ENCODE peak calls at places on chromosomes 3 and 15, in eight cellular contexts. One of them, this sample, is unnamed.
A peak's percentile ranks its signal among the peaks of the same experiment; 100 is the strongest.

GRCh38 chr3:42501681-42502428 is 588 bp upstream of the VIPR1 start:
- DNase-seq in heart left ventricle: peak; percentile 85
- DNase-seq in bronchial epithelial cell: peak; percentile 59
- DNase-seq in IMR-90: peak; percentile 2
- DNase-seq in coronary artery: peak; percentile 80
- DNase-seq in cardiac fibroblast: peak; percentile 42
- DNase-seq in AG04450: no peak
- DNase-seq in RWPE1: peak; percentile 49
- DNase-seq in this sample: peak; percentile 38

GRCh38 chr3:101940521-101940992 is 91.2 kb downstream of the NFKBIZ start:
- DNase-seq in heart left ventricle: peak; percentile 78
- DNase-seq in bronchial epithelial cell: peak; percentile 97
- DNase-seq in IMR-90: peak; percentile 98
- DNase-seq in coronary artery: no peak
- DNase-seq in cardiac fibroblast: peak; percentile 98
- DNase-seq in AG04450: peak; percentile 91
- DNase-seq in RWPE1: peak; percentile 67
- DNase-seq in this sample: peak; percentile 79

GRCh38 chr3:32392530-32393302 is 1.1 kb downstream of the CMTM7 start:
- DNase-seq in heart left ventricle: peak; percentile 71
- DNase-seq in bronchial epithelial cell: peak; percentile 47
- DNase-seq in IMR-90: peak; percentile 77
- DNase-seq in coronary artery: peak; percentile 77
- DNase-seq in cardiac fibroblast: peak; percentile 81
- DNase-seq in AG04450: no peak
- DNase-seq in RWPE1: no peak
- DNase-seq in this sample: peak; percentile 30

GRCh38 chr3:95280711-95281352 is 1218.0 kb downstream of the NSUN3 start:
- DNase-seq in heart left ventricle: no peak
- DNase-seq in bronchial epithelial cell: peak; percentile 7
- DNase-seq in IMR-90: no peak
- DNase-seq in coronary artery: no peak
- DNase-seq in cardiac fibroblast: no peak
- DNase-seq in AG04450: no peak
- DNase-seq in RWPE1: peak; percentile 7
- DNase-seq in this sample: no peak

GRCh38 chr15:67843092-67843501 is 3.3 kb upstream of the RNU6-1 start:
- DNase-seq in heart left ventricle: no peak
- DNase-seq in bronchial epithelial cell: no peak
- DNase-seq in IMR-90: no peak
- DNase-seq in coronary artery: no peak
- DNase-seq in cardiac fibroblast: no peak
- DNase-seq in AG04450: no peak
- DNase-seq in RWPE1: no peak
- DNase-seq in this sample: no peak

GRCh38 chr3:181075098-181075497 is 85.6 kb upstream of the DNAJC19 start:
- DNase-seq in heart left ventricle: no peak
- DNase-seq in bronchial epithelial cell: no peak
- DNase-seq in IMR-90: no peak
- DNase-seq in coronary artery: no peak
- DNase-seq in cardiac fibroblast: no peak
- DNase-seq in AG04450: no peak
- DNase-seq in RWPE1: no peak
- DNase-seq in this sample: no peak

GRCh38 chr3:49689046-49689886 is at the start of the genes MST1 and RNF123:
- DNase-seq in heart left ventricle: peak; percentile 96
- DNase-seq in bronchial epithelial cell: peak; percentile 72
- DNase-seq in IMR-90: peak; percentile 89
- DNase-seq in coronary artery: peak; percentile 89
- DNase-seq in cardiac fibroblast: peak; percentile 93
- DNase-seq in AG04450: peak; percentile 78
- DNase-seq in RWPE1: peak; percentile 69
- DNase-seq in this sample: peak; percentile 88

GRCh38 chr15:100715571-100716455 is 113.4 kb downstream of the ASB7 start:
- DNase-seq in heart left ventricle: no peak
- DNase-seq in bronchial epithelial cell: no peak
- DNase-seq in IMR-90: no peak
- DNase-seq in coronary artery: peak; percentile 52
- DNase-seq in cardiac fibroblast: no peak
- DNase-seq in AG04450: no peak
- DNase-seq in RWPE1: no peak
- DNase-seq in this sample: no peak

GRCh38 chr15:20295238-20295811 is 246.3 kb downstream of the GOLGA6L6 start:
- DNase-seq in heart left ventricle: no peak
- DNase-seq in bronchial epithelial cell: no peak
- DNase-seq in IMR-90: no peak
- DNase-seq in coronary artery: no peak
- DNase-seq in cardiac fibroblast: no peak
- DNase-seq in AG04450: no peak
- DNase-seq in RWPE1: no peak
- DNase-seq in this sample: no peak

GRCh38 chr3:74643636-74644035 is 29.2 kb upstream of the CNTN3 start:
- DNase-seq in heart left ventricle: peak; percentile 51
- DNase-seq in bronchial epithelial cell: peak; percentile 10
- DNase-seq in IMR-90: peak; percentile 65
- DNase-seq in coronary artery: no peak
- DNase-seq in cardiac fibroblast: peak; percentile 61
- DNase-seq in AG04450: no peak
- DNase-seq in RWPE1: no peak
- DNase-seq in this sample: peak; percentile 4

GRCh38 chr15:66152650-66153049 is 100.9 kb downstream of the MEGF11 start:
- DNase-seq in heart left ventricle: no peak
- DNase-seq in bronchial epithelial cell: no peak
- DNase-seq in IMR-90: no peak
- DNase-seq in coronary artery: no peak
- DNase-seq in cardiac fibroblast: no peak
- DNase-seq in AG04450: no peak
- DNase-seq in RWPE1: no peak
- DNase-seq in this sample: no peak

GRCh38 chr15:66149871-66150270 is 103.7 kb downstream of the MEGF11 start:
- DNase-seq in heart left ventricle: no peak
- DNase-seq in bronchial epithelial cell: no peak
- DNase-seq in IMR-90: no peak
- DNase-seq in coronary artery: no peak
- DNase-seq in cardiac fibroblast: no peak
- DNase-seq in AG04450: no peak
- DNase-seq in RWPE1: no peak
- DNase-seq in this sample: no peak

GRCh38 chr15:66154581-66154980 is 99.0 kb downstream of the MEGF11 start:
- DNase-seq in heart left ventricle: no peak
- DNase-seq in bronchial epithelial cell: no peak
- DNase-seq in IMR-90: no peak
- DNase-seq in coronary artery: no peak
- DNase-seq in cardiac fibroblast: no peak
- DNase-seq in AG04450: no peak
- DNase-seq in RWPE1: no peak
- DNase-seq in this sample: no peak

GRCh38 chr15:66153549-66154415 is 99.8 kb downstream of the MEGF11 start:
- DNase-seq in heart left ventricle: no peak
- DNase-seq in bronchial epithelial cell: no peak
- DNase-seq in IMR-90: no peak
- DNase-seq in coronary artery: no peak
- DNase-seq in cardiac fibroblast: no peak
- DNase-seq in AG04450: no peak
- DNase-seq in RWPE1: no peak
- DNase-seq in this sample: no peak

DNA sequence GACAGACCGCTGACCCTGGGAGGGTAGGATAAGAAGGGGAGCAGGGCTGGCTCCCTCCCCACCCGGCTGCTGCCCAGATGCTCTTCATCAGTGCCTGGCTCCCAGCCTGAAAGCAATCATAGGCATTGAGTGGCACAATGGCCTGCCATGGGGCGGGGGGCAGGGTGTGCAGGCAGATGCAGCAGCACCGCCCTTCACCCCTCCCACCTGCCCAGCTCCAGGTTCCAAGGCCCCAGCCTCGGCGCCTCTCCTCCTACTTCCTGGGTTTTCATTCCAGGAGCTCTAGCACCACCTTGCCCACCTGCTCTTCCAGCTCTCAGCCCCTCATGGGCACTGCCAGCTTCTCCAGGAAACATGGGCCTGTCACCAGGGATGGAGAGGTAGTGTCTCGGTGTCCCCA is 101.7 kb downstream of the MEGF11 start:
- DNase-seq in heart left ventricle: no peak
- DNase-seq in bronchial epithelial cell: no peak
- DNase-seq in IMR-90: no peak
- DNase-seq in coronary artery: no peak
- DNase-seq in cardiac fibroblast: no peak
- DNase-seq in AG04450: no peak
- DNase-seq in RWPE1: no peak
- DNase-seq in this sample: no peak
- TF ChIP-seq CTCF in heart left ventricle: no peak
- TF ChIP-seq CTCF in bronchial epithelial cell: no peak
- TF ChIP-seq CTCF in IMR-90: no peak
- TF ChIP-seq CTCF in coronary artery: no peak
- TF ChIP-seq CTCF in cardiac fibroblast: no peak
- TF ChIP-seq CTCF in AG04450: no peak
- TF ChIP-seq CTCF in RWPE1: no peak
- TF ChIP-seq CTCF in this sample: no peak

GRCh38 chr3:22907796-22908195 is 295.3 kb upstream of the UBE2E2 start:
- DNase-seq in heart left ventricle: no peak
- DNase-seq in bronchial epithelial cell: no peak
- DNase-seq in IMR-90: no peak
- DNase-seq in coronary artery: no peak
- DNase-seq in cardiac fibroblast: no peak
- DNase-seq in AG04450: no peak
- DNase-seq in RWPE1: no peak
- DNase-seq in this sample: no peak
- TF ChIP-seq CTCF in heart left ventricle: no peak
- TF ChIP-seq CTCF in bronchial epithelial cell: no peak
- TF ChIP-seq CTCF in IMR-90: no peak
- TF ChIP-seq CTCF in coronary artery: no peak
- TF ChIP-seq CTCF in cardiac fibroblast: no peak
- TF ChIP-seq CTCF in AG04450: no peak
- TF ChIP-seq CTCF in RWPE1: no peak
- TF ChIP-seq CTCF in this sample: no peak

GRCh38 chr3:196998966-196999760 is 30.5 kb downstream of the MELTF start:
- DNase-seq in heart left ventricle: no peak
- DNase-seq in bronchial epithelial cell: no peak
- DNase-seq in IMR-90: no peak
- DNase-seq in coronary artery: no peak
- DNase-seq in cardiac fibroblast: no peak
- DNase-seq in AG04450: no peak
- DNase-seq in RWPE1: no peak
- DNase-seq in this sample: no peak

GRCh38 chr3:197002701-197003454 is 26.7 kb downstream of the MELTF start:
- DNase-seq in heart left ventricle: peak; percentile 90
- DNase-seq in bronchial epithelial cell: peak; percentile 66
- DNase-seq in IMR-90: peak; percentile 52
- DNase-seq in coronary artery: no peak
- DNase-seq in cardiac fibroblast: peak; percentile 73
- DNase-seq in AG04450: no peak
- DNase-seq in RWPE1: peak; percentile 95
- DNase-seq in this sample: peak; percentile 78

GRCh38 chr3:197001972-197002700 is 27.5 kb downstream of the MELTF start:
- DNase-seq in heart left ventricle: no peak
- DNase-seq in bronchial epithelial cell: no peak
- DNase-seq in IMR-90: no peak
- DNase-seq in coronary artery: no peak
- DNase-seq in cardiac fibroblast: peak; percentile 32
- DNase-seq in AG04450: no peak
- DNase-seq in RWPE1: no peak
- DNase-seq in this sample: no peak

GRCh38 chr3:197000211-197000610 is 29.4 kb downstream of the MELTF start:
- DNase-seq in heart left ventricle: peak; percentile 31
- DNase-seq in bronchial epithelial cell: peak; percentile 84
- DNase-seq in IMR-90: peak; percentile 4
- DNase-seq in coronary artery: no peak
- DNase-seq in cardiac fibroblast: no peak
- DNase-seq in AG04450: no peak
- DNase-seq in RWPE1: peak; percentile 50
- DNase-seq in this sample: no peak

DNA sequence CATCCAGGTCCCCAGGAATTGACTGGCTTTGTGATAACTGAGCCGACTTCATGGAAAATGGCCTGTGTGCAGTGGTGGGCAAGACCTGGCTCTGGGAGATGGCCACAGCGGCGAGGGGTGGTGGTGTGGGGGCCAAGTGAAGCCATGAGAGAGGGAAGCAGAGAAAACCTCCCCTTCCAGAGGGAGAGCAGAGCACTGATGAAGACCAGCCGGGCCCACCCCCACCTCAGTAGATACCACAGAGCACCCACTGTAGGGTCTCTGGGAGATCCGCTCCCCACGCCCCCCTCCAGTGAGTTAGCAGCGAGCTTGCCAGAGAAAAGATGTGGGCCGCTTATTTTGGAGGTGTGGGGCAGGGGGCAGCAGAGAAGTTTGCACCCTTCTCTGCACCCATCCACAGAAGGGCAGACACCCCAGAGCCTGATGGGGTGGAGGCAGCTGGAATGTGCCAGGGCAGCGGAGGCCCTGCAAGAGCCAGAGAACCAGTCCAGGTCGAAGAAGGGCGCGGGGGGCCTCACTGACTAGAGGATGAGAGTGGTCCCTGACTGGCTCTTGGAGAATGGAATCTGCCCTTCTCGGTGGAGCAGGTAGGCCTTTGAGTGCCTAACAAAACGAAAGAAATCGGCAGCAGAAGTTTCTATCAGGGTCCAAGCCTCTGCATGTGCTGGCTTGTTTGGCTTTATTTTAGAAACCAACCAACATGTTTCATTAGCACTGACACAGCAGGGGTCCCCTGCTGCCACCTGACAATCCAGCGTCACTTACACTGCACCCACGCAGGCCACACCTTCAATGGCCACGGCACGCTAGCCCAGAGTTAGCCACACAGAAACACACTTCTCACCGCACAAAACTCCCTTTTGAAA is 28.3 kb downstream of the MELTF start:
- DNase-seq in heart left ventricle: peak; percentile 37
- DNase-seq in bronchial epithelial cell: no peak
- DNase-seq in IMR-90: no peak
- DNase-seq in coronary artery: no peak
- DNase-seq in cardiac fibroblast: no peak
- DNase-seq in AG04450: no peak
- DNase-seq in RWPE1: no peak
- DNase-seq in this sample: no peak
- TF ChIP-seq CTCF in heart left ventricle: no peak
- TF ChIP-seq CTCF in bronchial epithelial cell: no peak
- TF ChIP-seq CTCF in IMR-90: no peak
- TF ChIP-seq CTCF in coronary artery: no peak
- TF ChIP-seq CTCF in cardiac fibroblast: no peak
- TF ChIP-seq CTCF in AG04450: no peak
- TF ChIP-seq CTCF in RWPE1: no peak
- TF ChIP-seq CTCF in this sample: no peak

DNA sequence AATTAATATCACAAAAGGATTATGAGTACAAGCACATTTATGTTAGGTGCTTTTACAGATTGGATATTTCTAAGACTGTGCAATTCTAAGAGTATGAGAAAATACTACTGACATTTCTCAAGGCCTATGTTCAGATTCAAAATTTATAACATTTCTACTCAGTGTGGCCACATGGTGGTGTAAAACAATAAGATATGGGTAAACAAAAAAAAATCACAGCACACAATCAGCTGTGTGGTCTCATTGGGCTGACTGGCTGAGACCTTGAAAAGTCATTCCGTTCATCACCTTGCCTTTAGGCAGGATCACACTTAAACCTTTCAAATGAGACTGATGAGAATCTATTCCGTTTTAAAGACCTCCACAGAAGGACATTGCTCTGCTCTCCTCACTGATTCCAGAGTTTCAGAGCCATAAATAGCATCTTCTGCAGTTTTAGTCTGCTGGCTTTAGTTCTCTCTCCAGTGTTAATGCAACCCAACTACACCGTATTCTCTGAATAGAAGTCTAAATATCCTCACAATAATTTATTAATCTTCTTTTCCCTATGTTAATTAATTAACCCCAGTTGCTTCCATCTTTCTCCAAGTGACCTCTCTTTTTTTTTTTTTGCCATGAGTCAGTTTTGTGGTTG is 158.2 kb downstream of the SPATA16 start:
- DNase-seq in heart left ventricle: no peak
- DNase-seq in bronchial epithelial cell: no peak
- DNase-seq in IMR-90: no peak
- DNase-seq in coronary artery: no peak
- DNase-seq in cardiac fibroblast: peak; percentile 42
- DNase-seq in AG04450: no peak
- DNase-seq in RWPE1: no peak
- DNase-seq in this sample: peak; percentile 4
- TF ChIP-seq CTCF in heart left ventricle: peak; percentile 29
- TF ChIP-seq CTCF in bronchial epithelial cell: no peak
- TF ChIP-seq CTCF in IMR-90: no peak
- TF ChIP-seq CTCF in coronary artery: no peak
- TF ChIP-seq CTCF in cardiac fibroblast: peak; percentile 6
- TF ChIP-seq CTCF in AG04450: no peak
- TF ChIP-seq CTCF in RWPE1: no peak
- TF ChIP-seq CTCF in this sample: peak; percentile 11